ENCODE peak calls at places on chromosome 1, in eight cellular contexts. K, O, U, Q, M, L, A and X are unnamed samples.

GRCh38 chr1:76238094-76238551 is 163.6 kb downstream of the ST6GALNAC3 start:
- DNase-seq in O (no peak), K (peak), Q (no peak), A (no peak), U (no peak), M (no peak), L (no peak), X (no peak)

GRCh38 chr1:227947678-227948492 is at the start of gene WNT9A:
- DNase-seq in M (peak), K (peak), A (peak), L (peak), U (peak), Q (no peak), O (peak), X (peak)

GRCh38 chr1:155339515-155340111 is 18.9 kb downstream of the RUSC1 start:
- DNase-seq in A (no peak), O (no peak), L (no peak), K (peak), U (no peak), M (peak), Q (no peak), X (peak)

GRCh38 chr1:110647254-110647891 is 27.4 kb downstream of the KCNA3 start:
- DNase-seq in Q (peak), O (peak), M (peak), K (peak), L (no peak), A (no peak), U (no peak), X (peak)

GRCh38 chr1:217270121-217270520 is 360.8 kb downstream of the GPATCH2 start:
- DNase-seq in L (no peak), K (no peak), A (no peak), Q (no peak), O (no peak), M (no peak), U (no peak), X (no peak)

GRCh38 chr1:112817555-112818373 is 102.6 kb upstream of the PPM1J start:
- DNase-seq in Q (no peak), U (no peak), M (no peak), K (no peak), O (no peak), L (no peak), A (no peak), X (no peak)

GRCh38 chr1:171794085-171794484 is 12.6 kb downstream of the METTL13 start:
- DNase-seq in Q (peak), O (no peak), M (peak), L (no peak), K (peak), A (peak), U (no peak), X (peak)

GRCh38 chr1:21149862-21150432 is 26.8 kb downstream of the EIF4G3 start:
- DNase-seq in M (peak), O (no peak), K (peak), A (no peak), Q (peak), U (no peak), L (peak), X (peak)

GRCh38 chr1:217562229-217562878 is 68.5 kb downstream of the GPATCH2 start:
- DNase-seq in K (peak), M (peak), Q (peak), L (no peak), U (no peak), A (no peak), O (peak), X (peak)

GRCh38 chr1:30981172-30981571 is 72.6 kb upstream of the SDC3 start:
- DNase-seq in L (no peak), A (no peak), O (no peak), U (no peak), K (no peak), M (no peak), Q (no peak), X (no peak)

GRCh38 chr1:32984090-32984828 is 19.6 kb upstream of the RNF19B start:
- DNase-seq in O (no peak), U (no peak), Q (no peak), K (peak), L (no peak), A (no peak), M (peak), X (peak)

GRCh38 chr1:217052196-217052595 is 329.0 kb upstream of the ESRRG start:
- DNase-seq in K (no peak), Q (no peak), O (no peak), U (no peak), A (no peak), L (no peak), M (no peak), X (no peak)

GRCh38 chr1:39788758-39789570 is at the start of gene BMP8B:
- DNase-seq in M (peak), U (peak), Q (no peak), O (no peak), K (no peak), L (peak), A (peak), X (no peak)

GRCh38 chr1:88079036-88079435 is 605.0 kb upstream of the PKN2 start:
- DNase-seq in Q (no peak), U (no peak), A (no peak), M (no peak), K (peak), O (peak), L (peak), X (peak)

GRCh38 chr1:98005326-98006010 is 84.6 kb upstream of the DPYD start:
- DNase-seq in A (no peak), K (peak), U (no peak), L (no peak), O (peak), M (peak), Q (no peak), X (peak)

GRCh38 chr1:47367651-47368050 is 34.1 kb downstream of the CMPK1 start:
- DNase-seq in A (no peak), O (no peak), L (no peak), U (no peak), K (no peak), Q (no peak), M (peak), X (no peak)

GRCh38 chr1:155192346-155193274 is 15.1 kb downstream of the THBS3 start:
- DNase-seq in M (peak), A (no peak), O (no peak), Q (no peak), L (no peak), U (peak), K (no peak), X (no peak)

GRCh38 chr1:212162635-212163034 is 122.6 kb upstream of the PPP2R5A start:
- DNase-seq in K (peak), A (peak), M (peak), U (no peak), Q (peak), O (peak), L (no peak), X (peak)

GRCh38 chr1:96872757-96873156 is 151.2 kb downstream of the PTBP2 start:
- DNase-seq in Q (no peak), O (no peak), K (no peak), L (no peak), M (no peak), U (no peak), A (no peak), X (no peak)

GRCh38 chr1:94248956-94249688 is 11.7 kb upstream of the ARHGAP29 start:
- DNase-seq in M (peak), U (no peak), A (no peak), K (no peak), O (no peak), Q (no peak), L (no peak), X (no peak)

GRCh38 chr1:53543130-53543770 is 84.1 kb downstream of the DMRTB1 start:
- DNase-seq in K (no peak), L (peak), M (no peak), O (no peak), U (peak), A (no peak), Q (no peak), X (no peak)

GRCh38 chr1:170533331-170533730 is 1.4 kb downstream of the GORAB start:
- DNase-seq in K (peak), U (no peak), M (peak), A (no peak), O (no peak), L (no peak), Q (no peak), X (peak)

GRCh38 chr1:181033128-181033798 is 520 bp upstream of the MR1 start:
- DNase-seq in Q (no peak), K (peak), O (no peak), U (no peak), M (peak), L (no peak), A (no peak), X (peak)

GRCh38 chr1:116538527-116538926 is 32.3 kb downstream of the CD58 start:
- DNase-seq in M (peak), K (peak), A (peak), U (no peak), O (no peak), L (no peak), Q (no peak), X (peak)

GRCh38 chr1:177526201-177526600 is 355.4 kb downstream of the BRINP2 start:
- DNase-seq in M (no peak), A (no peak), K (no peak), Q (no peak), L (no peak), U (no peak), O (no peak), X (no peak)

GRCh38 chr1:64082459-64082858 is 121.0 kb upstream of the UBE2U start:
- DNase-seq in O (no peak), A (no peak), Q (no peak), U (no peak), L (no peak), M (peak), K (peak), X (peak)